ENCODE peak calls at places on chromosome 17, in seven cellular contexts. E, P, R, V, W, C and Q are unnamed samples.
A peak's percentile ranks its signal among the peaks of the same experiment; 100 is the strongest.

GRCh38 chr17:62351176-62351575 is 29.2 kb upstream of the EFCAB3 start:
- DNase-seq in V (no peak), R (no peak), W (no peak), C (no peak), P (no peak), E (no peak), Q (no peak)

GRCh38 chr17:32110596-32110995 is 31.7 kb upstream of the RHOT1 start:
- DNase-seq in E (no peak), W (no peak), P (no peak), V (no peak), C (no peak), R (no peak), Q (no peak)

GRCh38 chr17:74156878-74157277 is 46.6 kb upstream of the RPL38 start:
- DNase-seq in W (no peak), P (no peak), E (no peak), R (no peak), V (peak; percentile 5), C (no peak), Q (no peak)

GRCh38 chr17:40248507-40248906 is 29.4 kb downstream of the WIPF2 start:
- DNase-seq in V (no peak), C (no peak), E (no peak), P (no peak), W (no peak), R (no peak), Q (no peak)

GRCh38 chr17:80889897-80890550 is 101.6 kb upstream of the CHMP6 start:
- DNase-seq in P (no peak), V (peak; percentile 52), C (no peak), R (peak; percentile 20), E (no peak), W (no peak), Q (no peak)

GRCh38 chr17:50219939-50220465 is 18.6 kb upstream of the COL1A1 start:
- DNase-seq in P (no peak), V (no peak), C (no peak), W (no peak), E (peak; percentile 90), R (no peak), Q (no peak)

GRCh38 chr17:44203731-44204452 is 4.2 kb upstream of the ATXN7L3 start:
- DNase-seq in E (peak; percentile 74), P (peak; percentile 76), W (peak; percentile 59), R (no peak), C (no peak), V (no peak), Q (no peak)

GRCh38 chr17:1485748-1486376 is 6.6 kb downstream of the MYO1C start:
- DNase-seq in R (peak; percentile 63), C (peak; percentile 84), E (peak; percentile 71), V (no peak), P (peak; percentile 88), W (no peak), Q (no peak)

GRCh38 chr17:55067697-55068439 is 99.3 kb downstream of the STXBP4 start:
- DNase-seq in C (no peak), E (peak; percentile 10), W (no peak), P (no peak), R (no peak), V (no peak), Q (no peak)

GRCh38 chr17:27746881-27747280 is 53.4 kb downstream of the NOS2 start:
- DNase-seq in R (no peak), C (no peak), W (no peak), E (no peak), V (no peak), P (no peak), Q (no peak)
- H3K4me3 ChIP-seq in R (no peak overlapping the region), C (no peak overlapping the region), W (no peak overlapping the region), E (no peak overlapping the region), V (no peak overlapping the region), P (no peak overlapping the region), Q (no peak overlapping the region)

DNA sequence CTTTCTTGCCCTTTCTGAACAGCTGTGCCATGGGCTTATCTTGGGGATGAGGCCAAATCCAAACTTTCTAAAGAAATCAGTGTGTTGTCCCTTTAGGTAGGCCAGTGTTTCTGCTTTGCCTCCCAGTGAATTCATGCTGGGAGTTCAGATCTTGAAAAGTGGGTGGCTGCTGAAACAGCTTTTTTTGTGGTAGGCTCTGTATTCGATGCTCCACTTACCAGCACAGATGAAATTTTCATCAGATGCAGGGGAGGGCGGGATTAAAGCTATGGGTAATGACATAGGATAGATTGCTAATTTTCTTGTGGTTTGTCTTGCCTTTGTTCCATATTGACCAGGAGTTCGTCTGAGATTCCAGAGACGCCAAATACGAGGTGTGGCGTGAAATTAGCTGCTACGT is 2.8 kb downstream of the SOCS7 start:
- DNase-seq in V (no peak), R (no peak), W (no peak), C (no peak), P (no peak), E (no peak), Q (no peak)
- H3K4me3 ChIP-seq in V (no peak overlapping the region), R (no peak overlapping the region), W (no peak overlapping the region), C (no peak overlapping the region), P (no peak overlapping the region), E (no peak overlapping the region), Q (no peak overlapping the region)

DNA sequence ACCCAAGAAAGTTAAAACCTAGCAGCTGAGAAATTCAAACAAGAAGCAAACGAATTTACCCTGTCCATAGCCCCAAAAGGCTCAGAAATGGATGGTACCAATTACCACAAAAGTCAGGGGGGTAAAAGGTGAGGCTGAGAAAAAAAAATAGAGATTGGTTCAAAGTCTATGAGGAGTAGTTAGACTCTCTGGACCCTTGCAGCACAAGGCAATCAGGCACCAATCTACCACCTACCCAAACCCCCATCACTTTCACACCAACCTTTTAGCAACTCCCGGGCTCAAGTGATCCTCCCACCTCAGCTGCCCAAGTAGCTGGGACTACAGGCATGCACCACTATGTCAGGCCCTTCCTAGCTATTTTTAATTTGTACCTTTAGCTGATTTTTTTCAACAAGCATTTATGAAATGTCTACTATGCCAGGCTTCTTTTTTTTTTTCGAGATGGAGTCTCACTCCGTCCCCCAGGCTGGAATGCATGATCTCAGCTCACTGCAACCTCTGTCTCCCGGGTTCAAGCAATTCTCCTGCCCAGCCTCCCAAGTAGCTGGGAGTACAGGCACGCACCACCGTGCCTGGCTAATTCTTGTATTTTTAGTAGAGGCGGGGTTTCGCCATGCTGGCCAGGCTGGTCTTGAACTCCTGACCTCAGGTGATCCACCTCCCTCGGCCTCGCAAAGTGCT is 40.8 kb downstream of the USP32 start:
- DNase-seq in P (no peak), C (no peak), R (no peak), W (no peak), E (no peak), V (no peak), Q (no peak)
- H3K4me3 ChIP-seq in P (no peak overlapping the region), C (no peak overlapping the region), R (no peak overlapping the region), W (no peak overlapping the region), E (no peak overlapping the region), V (no peak overlapping the region), Q (no peak overlapping the region)

GRCh38 chr17:81941484-81942166 is 4.5 kb upstream of the PYCR1 start:
- DNase-seq in R (no peak), E (no peak), W (peak; percentile 15), C (no peak), V (peak; percentile 69), P (no peak), Q (no peak)
- H3K4me3 ChIP-seq in R (no peak overlapping the region), E (no peak overlapping the region), W (no peak overlapping the region), C (no peak overlapping the region), V (no peak overlapping the region), P (no peak overlapping the region), Q (no peak overlapping the region)

DNA sequence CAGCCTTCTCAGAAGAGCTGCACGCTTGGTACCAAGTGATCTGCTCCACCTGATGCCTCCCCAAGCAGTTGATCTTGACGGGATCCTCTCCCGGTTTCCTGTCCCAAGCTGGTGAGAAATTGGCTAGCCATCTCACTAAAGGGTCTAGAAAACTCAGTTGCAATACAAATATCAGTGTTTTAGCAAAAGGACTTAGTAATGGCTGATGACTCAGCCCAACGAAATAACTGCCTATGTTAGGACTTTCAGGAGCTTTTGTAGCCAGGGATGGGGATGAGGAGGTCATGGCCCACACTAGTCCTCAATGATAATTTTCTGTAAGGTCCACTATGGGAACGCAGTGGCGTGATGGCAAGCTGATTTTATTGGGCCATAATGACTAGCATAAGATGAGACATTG is 23.3 kb upstream of the ENGASE start:
- DNase-seq in W (no peak), C (peak; percentile 10), P (no peak), V (no peak), E (no peak), R (no peak), Q (no peak)
- H3K4me3 ChIP-seq in W (no peak overlapping the region), C (no peak overlapping the region), P (no peak overlapping the region), V (no peak overlapping the region), E (no peak overlapping the region), R (no peak overlapping the region), Q (no peak overlapping the region)

DNA sequence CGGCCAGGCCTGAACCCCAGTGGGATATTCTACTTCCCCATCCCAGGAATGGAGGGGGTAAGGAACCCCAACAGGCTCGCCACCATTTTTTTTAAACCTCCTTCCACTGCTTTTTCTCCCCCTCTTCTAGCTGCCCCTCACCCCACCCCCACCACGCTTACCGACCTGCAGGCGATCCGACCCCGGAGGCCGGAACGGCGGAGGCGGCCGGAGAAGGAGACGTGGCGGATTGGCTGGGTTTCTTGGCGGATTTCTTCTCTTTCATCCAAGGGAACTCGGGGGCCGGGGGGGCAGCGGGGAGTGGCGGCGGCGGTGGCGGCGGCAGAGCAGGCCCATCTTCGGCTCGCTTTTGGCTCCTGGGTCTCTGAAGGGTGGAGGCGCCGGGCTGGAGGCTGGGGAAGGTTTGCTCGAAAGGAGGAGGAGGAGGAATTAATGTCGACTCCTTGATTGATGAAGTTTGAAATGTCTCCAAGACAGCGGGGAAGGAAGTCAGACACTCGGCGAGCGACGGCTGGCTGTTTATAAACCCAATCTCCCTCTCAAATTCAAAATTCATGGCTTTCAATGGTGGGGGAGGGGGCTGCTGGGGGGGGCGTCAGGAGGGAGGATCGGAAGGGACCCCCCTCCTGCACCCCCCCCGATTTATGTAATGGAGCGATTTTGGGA is 420 bp downstream of the HOXB2 start:
- DNase-seq in P (no peak), V (no peak), W (no peak), E (peak; percentile 84), C (peak; percentile 95), R (no peak), Q (no peak)
- H3K4me3 ChIP-seq in P (no peak overlapping the region), V (no peak overlapping the region), W (no peak overlapping the region), E (peak overlapping the region; percentile 74), C (peak overlapping the region; percentile 71), R (peak overlapping the region; percentile 81), Q (peak overlapping the region; percentile 63)

DNA sequence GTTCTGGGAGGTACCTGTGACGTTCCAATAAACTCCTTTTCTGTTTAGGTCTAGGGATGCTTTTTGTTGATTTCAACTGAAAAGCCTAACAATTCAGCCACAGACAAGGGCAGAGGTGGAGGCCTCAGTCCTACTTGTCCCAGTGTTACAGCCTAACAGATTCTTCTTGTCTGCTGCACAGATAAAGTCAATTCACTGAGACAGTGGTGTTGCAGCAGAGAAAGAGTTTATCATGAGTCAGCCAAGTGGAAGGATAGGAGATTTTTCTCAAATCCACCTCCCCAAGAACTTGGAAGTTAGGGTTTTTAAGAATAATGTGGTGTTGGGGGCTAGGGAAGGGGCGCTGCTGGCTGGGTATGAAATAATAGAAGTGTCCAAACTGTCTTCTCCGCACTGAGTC is 10.8 kb upstream of the TNFSF12 start:
- DNase-seq in P (no peak), C (no peak), W (no peak), E (no peak), V (no peak), R (no peak), Q (no peak)
- H3K4me3 ChIP-seq in P (no peak overlapping the region), C (no peak overlapping the region), W (no peak overlapping the region), E (no peak overlapping the region), V (no peak overlapping the region), R (no peak overlapping the region), Q (no peak overlapping the region)